ENCODE peak calls at places on chromosomes 12 and 14, in four cellular contexts. J is Calu3, G is NCI-H748 treated with DMSO at 0.1 percent for 48 hours, W is NCI-H2081. O is an unnamed sample.

GRCh38 chr14:68795602-68796417 is 2.9 kb upstream of the ZFP36L1 start:
- DNase-seq in J (peak; percentile 91), G (no peak), W (peak; percentile 38), O (peak; percentile 20)

GRCh38 chr14:102493585-102493984 is 16.0 kb downstream of the ANKRD9 start:
- DNase-seq in J (no peak), G (no peak), W (no peak), O (no peak)

GRCh38 chr12:121009744-121010143 is 6.5 kb downstream of the C12orf43 start:
- DNase-seq in J (peak; percentile 76), W (no peak), G (no peak), O (no peak)

GRCh38 chr12:128843538-128843937 is 9.7 kb upstream of the GLT1D1 start:
- DNase-seq in J (no peak), G (no peak), W (no peak), O (no peak)

GRCh38 chr14:69525896-69526295 is 41.4 kb downstream of the PLEKHD1 start:
- DNase-seq in W (no peak), J (no peak), G (no peak), O (no peak)

GRCh38 chr12:25352078-25352918 is 101.6 kb upstream of the KRAS start:
- DNase-seq in G (no peak), W (no peak), J (no peak), O (no peak)

GRCh38 chr12:109549613-109550309 is 23.5 kb downstream of the MMAB start:
- DNase-seq in J (no peak), G (no peak), W (no peak), O (no peak)

GRCh38 chr12:117857632-117858274 is 111.0 kb downstream of the KSR2 start:
- DNase-seq in G (peak; percentile 38), W (peak; percentile 35), J (peak; percentile 77), O (peak; percentile 16)

GRCh38 chr12:47276253-47277070 is 196.7 kb upstream of the AMIGO2 start:
- DNase-seq in W (no peak), J (peak; percentile 64), G (peak; percentile 39), O (peak; percentile 46)

GRCh38 chr12:63038361-63039100 is 103.6 kb upstream of the PPM1H start:
- DNase-seq in G (peak; percentile 96), W (peak; percentile 68), J (no peak), O (peak; percentile 26)

GRCh38 chr14:54681819-54682261 is 114.9 kb downstream of the SAMD4A start:
- DNase-seq in W (no peak), G (no peak), J (no peak), O (no peak)

GRCh38 chr12:56769868-56770267 is 6.7 kb downstream of the HSD17B6 start:
- DNase-seq in W (no peak), J (no peak), G (no peak), O (no peak)

GRCh38 chr12:127119600-127120140 is 1147.3 kb upstream of the TMEM132C start:
- DNase-seq in J (no peak), G (no peak), W (no peak), O (no peak)

GRCh38 chr14:100673085-100673806 is 53.4 kb upstream of the DLK1 start:
- DNase-seq in G (peak; percentile 98), W (peak; percentile 96), J (peak; percentile 53), O (peak; percentile 90)

GRCh38 chr14:51069065-51069464 is 25.8 kb downstream of the TRIM9 start:
- DNase-seq in W (no peak), G (no peak), J (no peak), O (no peak)